ENCODE peak calls at places on chromosome 5, in ten cellular contexts. S, L, N, I, K, C, Q, W, X and R are unnamed samples.

GRCh38 chr5:111749303-111750026 is 7.5 kb downstream of the NREP start:
- DNase-seq in S (peak; percentile 57), L (peak; percentile 70), N (no peak), I (no peak), K (no peak), C (no peak), Q (no peak), W (peak; percentile 45), X (no peak), R (no peak)

GRCh38 chr5:71873202-71873601 is 154.1 kb downstream of the CARTPT start:
- DNase-seq in S (no peak), L (no peak), N (no peak), I (no peak), K (no peak), C (no peak), Q (no peak), W (no peak), X (peak; percentile 57), R (peak; percentile 62)

GRCh38 chr5:51573835-51574234 is 190.6 kb downstream of the ISL1 start:
- DNase-seq in S (no peak), L (no peak), N (no peak), I (no peak), K (no peak), C (no peak), Q (no peak), W (no peak), X (no peak), R (no peak)

GRCh38 chr5:5340206-5340729 is 82.2 kb upstream of the ICE1 start:
- DNase-seq in S (peak; percentile 91), L (peak; percentile 83), N (peak; percentile 93), I (peak; percentile 96), K (no peak), C (peak; percentile 91), Q (peak; percentile 84), W (peak; percentile 99), X (peak; percentile 88), R (peak; percentile 97)

GRCh38 chr5:176535655-176536131 is 1.5 kb downstream of the RNF44 start:
- DNase-seq in S (no peak), L (no peak), N (no peak), I (no peak), K (no peak), C (no peak), Q (no peak), W (no peak), X (no peak), R (no peak)

GRCh38 chr5:155455791-155456514 is 442.4 kb downstream of the KIF4B start:
- DNase-seq in S (no peak), L (no peak), N (no peak), I (no peak), K (no peak), C (no peak), Q (no peak), W (no peak), X (no peak), R (no peak)

GRCh38 chr5:101534486-101535110 is 631.5 kb upstream of the ST8SIA4 start:
- DNase-seq in S (peak; percentile 6), L (peak; percentile 14), N (no peak), I (no peak), K (no peak), C (no peak), Q (no peak), W (peak; percentile 66), X (no peak), R (no peak)

GRCh38 chr5:174311531-174312269 is 266.2 kb downstream of the NSG2 start:
- DNase-seq in S (peak; percentile 58), L (peak; percentile 34), N (no peak), I (peak; percentile 39), K (peak; percentile 25), C (peak; percentile 16), Q (no peak), W (peak; percentile 34), X (peak; percentile 29), R (peak; percentile 62)

GRCh38 chr5:150573216-150573615 is 65.3 kb downstream of the NDST1 start:
- DNase-seq in S (no peak), L (no peak), N (no peak), I (no peak), K (no peak), C (no peak), Q (peak; percentile 10), W (no peak), X (no peak), R (no peak)

GRCh38 chr5:150575745-150576448 is 64.6 kb upstream of the SYNPO start:
- DNase-seq in S (no peak), L (no peak), N (no peak), I (no peak), K (no peak), C (no peak), Q (peak; percentile 44), W (no peak), X (no peak), R (no peak)

GRCh38 chr5:150571836-150572235 is 63.9 kb downstream of the NDST1 start:
- DNase-seq in S (no peak), L (no peak), N (no peak), I (no peak), K (no peak), C (no peak), Q (no peak), W (no peak), X (no peak), R (no peak)

GRCh38 chr5:150574818-150575537 is 65.5 kb upstream of the SYNPO start:
- DNase-seq in S (no peak), L (no peak), N (no peak), I (no peak), K (no peak), C (no peak), Q (peak; percentile 56), W (no peak), X (no peak), R (no peak)

DNA sequence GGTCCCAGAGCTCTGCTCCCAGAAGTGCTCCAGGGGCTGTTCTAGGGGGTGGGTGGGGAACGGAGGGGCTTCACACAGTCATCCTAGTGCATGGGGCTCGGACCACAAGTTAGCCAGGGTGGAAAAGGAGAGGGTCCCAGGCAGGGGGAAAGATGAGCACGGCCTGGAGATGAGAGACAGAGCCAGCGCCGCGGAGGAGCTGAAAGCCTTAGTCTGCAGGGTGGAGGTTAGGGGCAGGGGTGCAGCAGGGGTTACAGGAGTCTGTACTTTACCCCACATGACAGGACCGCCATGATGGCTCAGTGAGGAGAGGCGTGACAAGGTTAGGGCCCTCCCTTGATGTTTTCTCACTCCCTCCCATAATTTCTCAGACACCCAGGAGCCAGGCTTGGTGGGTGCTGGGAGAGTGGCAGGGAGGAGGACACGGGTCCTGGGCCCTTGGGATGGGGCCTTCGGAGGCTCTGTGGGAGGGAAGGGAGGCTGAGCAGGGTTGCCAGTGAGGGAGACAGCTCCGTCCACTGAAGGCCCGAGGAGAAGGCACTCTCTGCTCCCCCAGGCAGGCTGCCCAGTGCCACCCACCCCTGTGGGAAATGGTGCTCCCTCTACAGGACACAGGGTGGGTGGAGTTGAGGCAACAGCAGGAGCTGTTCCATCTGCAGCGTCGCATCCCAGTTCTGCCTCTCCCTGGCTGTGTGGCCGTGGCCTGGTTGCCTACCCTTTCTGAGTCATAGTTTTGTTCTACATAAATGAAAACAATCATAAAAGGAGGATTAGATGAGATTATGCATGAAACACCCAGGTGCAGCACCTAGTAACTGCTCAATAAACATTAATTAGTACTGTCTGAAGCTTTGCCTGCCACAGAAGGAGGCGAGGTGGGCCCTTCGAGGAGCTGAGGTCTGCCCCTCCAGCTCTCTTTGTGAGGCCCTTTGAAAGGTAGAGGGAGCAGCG is 66.2 kb downstream of the NDST1 start:
- DNase-seq in S (no peak), L (no peak), N (no peak), I (no peak), K (no peak), C (no peak), Q (peak; percentile 39), W (no peak), X (no peak), R (no peak)
- TF ChIP-seq CTCF in S (no peak), L (peak; percentile 17), N (no peak), I (peak; percentile 18), K (no peak), C (peak; percentile 9), Q (no peak), W (no peak), X (no peak), R (no peak)

GRCh38 chr5:61625682-61626620 is 293.9 kb downstream of the ZSWIM6 start:
- DNase-seq in S (peak; percentile 55), L (peak; percentile 11), N (no peak), I (peak; percentile 50), K (no peak), C (no peak), Q (peak; percentile 89), W (peak; percentile 39), X (no peak), R (no peak)
- TF ChIP-seq CTCF in S (no peak), L (no peak), N (no peak), I (no peak), K (no peak), C (no peak), Q (no peak), W (no peak), X (no peak), R (no peak)

GRCh38 chr5:19795218-19795617 is 192.8 kb downstream of the CDH18 start:
- DNase-seq in S (peak; percentile 66), L (peak; percentile 57), N (no peak), I (peak; percentile 46), K (no peak), C (no peak), Q (no peak), W (peak; percentile 2), X (peak; percentile 34), R (peak; percentile 32)
- TF ChIP-seq CTCF in S (peak; percentile 47), L (peak; percentile 56), N (peak; percentile 52), I (peak; percentile 46), K (no peak), C (peak; percentile 42), Q (no peak), W (no peak), X (peak; percentile 50), R (peak; percentile 39)

GRCh38 chr5:36402512-36402906 is 100.8 kb upstream of the RANBP3L start:
- DNase-seq in S (no peak), L (no peak), N (no peak), I (no peak), K (no peak), C (no peak), Q (no peak), W (peak; percentile 22), X (no peak), R (no peak)

GRCh38 chr5:36396640-36397039 is 94.9 kb upstream of the RANBP3L start:
- DNase-seq in S (peak; percentile 73), L (peak; percentile 26), N (no peak), I (peak; percentile 24), K (no peak), C (no peak), Q (no peak), W (peak; percentile 41), X (no peak), R (no peak)

GRCh38 chr5:36393656-36394438 is 92.1 kb upstream of the RANBP3L start:
- DNase-seq in S (no peak), L (no peak), N (no peak), I (no peak), K (no peak), C (no peak), Q (no peak), W (peak; percentile 13), X (no peak), R (no peak)

GRCh38 chr5:36395260-36395659 is 93.6 kb upstream of the RANBP3L start:
- DNase-seq in S (no peak), L (no peak), N (no peak), I (no peak), K (no peak), C (no peak), Q (no peak), W (no peak), X (no peak), R (no peak)

DNA sequence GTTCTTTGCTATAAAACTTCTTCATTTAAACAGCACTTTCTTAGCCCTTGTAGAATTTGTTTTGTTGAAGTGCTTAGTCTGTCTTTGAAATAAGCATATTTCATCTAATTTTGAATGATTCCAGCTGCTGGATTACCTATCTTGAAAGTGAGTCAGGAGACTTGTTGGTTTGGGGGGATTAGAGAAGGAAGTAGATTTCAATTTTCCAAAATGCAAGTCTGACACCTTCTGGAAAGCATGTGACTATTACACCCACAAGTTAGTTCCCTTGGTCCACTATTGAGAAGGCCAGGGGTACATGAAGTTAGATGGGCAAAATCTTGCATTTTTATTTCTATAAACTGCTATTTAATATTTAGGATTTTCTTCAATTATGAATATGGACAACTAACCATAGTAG is 96.4 kb upstream of the RANBP3L start:
- DNase-seq in S (peak; percentile 67), L (peak; percentile 17), N (no peak), I (peak; percentile 72), K (no peak), C (peak; percentile 61), Q (no peak), W (peak; percentile 74), X (peak; percentile 19), R (peak; percentile 47)
- TF ChIP-seq CTCF in S (peak; percentile 13), L (peak; percentile 17), N (peak; percentile 42), I (peak; percentile 52), K (no peak), C (peak; percentile 51), Q (peak; percentile 25), W (peak; percentile 44), X (peak; percentile 37), R (peak; percentile 47)